ENCODE peak calls at places on chromosomes 2 and 18, in seven cellular contexts. R is WERI-Rb-1, V is tibial artery, L is psoas muscle, P is cardiac muscle cell, Z is RWPE2, I is AG04450. E is an unnamed sample.

GRCh38 chr2:28239152-28239551 is 153.5 kb upstream of the FOSL2 start:
- DNase-seq in R (no peak), V (no peak), L (no peak), P (no peak), Z (no peak), I (no peak), E (no peak)

GRCh38 chr2:107062173-107062572 is 176.2 kb upstream of the ST6GAL2 start:
- DNase-seq in R (no peak), V (no peak), L (no peak), P (no peak), Z (no peak), I (no peak), E (no peak)

GRCh38 chr2:39338502-39338901 is 94.7 kb upstream of the CDKL4 start:
- DNase-seq in R (peak; percentile 49), V (no peak), L (no peak), P (no peak), Z (no peak), I (no peak), E (no peak)

GRCh38 chr2:181106789-181107418 is 126.5 kb downstream of the UBE2E3 start:
- DNase-seq in R (no peak), V (no peak), L (no peak), P (peak; percentile 83), Z (no peak), I (peak; percentile 68), E (no peak)

GRCh38 chr18:3261393-3262233 is at the start of gene MYL12B:
- DNase-seq in R (peak; percentile 71), V (peak; percentile 75), L (peak; percentile 92), P (peak; percentile 84), Z (peak; percentile 81), I (no peak), E (peak; percentile 76)

GRCh38 chr2:120231564-120231973 is 8.4 kb upstream of the TMEM185B start:
- DNase-seq in R (no peak), V (no peak), L (peak; percentile 23), P (no peak), Z (no peak), I (no peak), E (no peak)

GRCh38 chr2:88671786-88672427 is 19.6 kb upstream of the RPIA start:
- DNase-seq in R (peak; percentile 24), V (no peak), L (no peak), P (peak; percentile 69), Z (no peak), I (no peak), E (peak; percentile 75)

GRCh38 chr2:48114256-48114655 is 208.0 kb upstream of the FBXO11 start:
- DNase-seq in R (no peak), V (no peak), L (no peak), P (peak; percentile 89), Z (peak; percentile 67), I (no peak), E (no peak)

GRCh38 chr2:201196003-201196402 is 13.1 kb downstream of the CASP10 start:
- DNase-seq in R (no peak), V (no peak), L (no peak), P (no peak), Z (no peak), I (no peak), E (no peak)

GRCh38 chr2:6657872-6658271 is 207.8 kb downstream of the CMPK2 start:
- DNase-seq in R (no peak), V (no peak), L (no peak), P (no peak), Z (no peak), I (no peak), E (no peak)

GRCh38 chr2:137929504-137929886 is 34.8 kb upstream of the HNMT start:
- DNase-seq in R (peak; percentile 58), V (no peak), L (no peak), P (no peak), Z (no peak), I (no peak), E (no peak)

GRCh38 chr18:23835076-23835475 is 145.8 kb downstream of the LAMA3 start:
- DNase-seq in R (no peak), V (no peak), L (no peak), P (peak; percentile 22), Z (no peak), I (no peak), E (no peak)

GRCh38 chr2:73892631-73893329 is at the start of gene ACTG2:
- DNase-seq in R (no peak), V (peak; percentile 39), L (no peak), P (no peak), Z (no peak), I (peak; percentile 84), E (peak; percentile 28)

GRCh38 chr18:57943723-57944122 is 100.3 kb upstream of the NEDD4L start:
- DNase-seq in R (peak; percentile 64), V (no peak), L (no peak), P (no peak), Z (no peak), I (peak; percentile 21), E (no peak)

GRCh38 chr18:46518438-46518837 is 138.6 kb downstream of the LOXHD1 start:
- DNase-seq in R (peak; percentile 77), V (no peak), L (peak; percentile 65), P (no peak), Z (no peak), I (no peak), E (peak; percentile 22)

GRCh38 chr2:5693288-5694015 is 1.3 kb downstream of the SOX11 start:
- DNase-seq in R (peak; percentile 57), V (no peak), L (no peak), P (peak; percentile 3), Z (no peak), I (no peak), E (peak; percentile 66)

GRCh38 chr2:39697480-39697879 is 31.8 kb downstream of the TMEM178A start:
- DNase-seq in R (no peak), V (no peak), L (no peak), P (no peak), Z (no peak), I (no peak), E (no peak)

GRCh38 chr2:126787278-126787677 is 111.4 kb upstream of the TEX51 start:
- DNase-seq in R (no peak), V (no peak), L (no peak), P (no peak), Z (no peak), I (no peak), E (no peak)

GRCh38 chr2:196249860-196250259 is 78.5 kb upstream of the STK17B start:
- DNase-seq in R (no peak), V (no peak), L (no peak), P (no peak), Z (no peak), I (no peak), E (peak; percentile 45)

GRCh38 chr2:71498261-71498701 is 44.9 kb downstream of the DYSF start:
- DNase-seq in R (no peak), V (no peak), L (no peak), P (peak; percentile 81), Z (no peak), I (peak; percentile 26), E (peak; percentile 87)

GRCh38 chr2:109432421-109432820 is 181.3 kb downstream of the SEPTIN10 start:
- DNase-seq in R (no peak), V (no peak), L (peak; percentile 48), P (no peak), Z (peak; percentile 58), I (no peak), E (no peak)

GRCh38 chr2:28630341-28630740 is 121.3 kb upstream of the PPP1CB start:
- DNase-seq in R (no peak), V (no peak), L (no peak), P (no peak), Z (no peak), I (no peak), E (no peak)

GRCh38 chr2:181085729-181086128 is 105.3 kb downstream of the UBE2E3 start:
- DNase-seq in R (no peak), V (no peak), L (no peak), P (no peak), Z (no peak), I (no peak), E (no peak)

GRCh38 chr18:75489493-75490190 is 62.1 kb upstream of the SMIM21 start:
- DNase-seq in R (no peak), V (no peak), L (no peak), P (peak; percentile 93), Z (peak; percentile 69), I (peak; percentile 85), E (no peak)

GRCh38 chr18:36031407-36031806 is 36.0 kb downstream of the RPRD1A start:
- DNase-seq in R (no peak), V (no peak), L (no peak), P (no peak), Z (no peak), I (no peak), E (no peak)

GRCh38 chr18:52605345-52605744 is 265.3 kb downstream of the DCC start:
- DNase-seq in R (no peak), V (no peak), L (no peak), P (no peak), Z (no peak), I (no peak), E (no peak)
- H3K27ac ChIP-seq in R (no peak overlapping the region), V (no peak overlapping the region), L (no peak overlapping the region), P (no peak overlapping the region), Z (no peak overlapping the region), I (no peak overlapping the region), E (no peak overlapping the region)

DNA sequence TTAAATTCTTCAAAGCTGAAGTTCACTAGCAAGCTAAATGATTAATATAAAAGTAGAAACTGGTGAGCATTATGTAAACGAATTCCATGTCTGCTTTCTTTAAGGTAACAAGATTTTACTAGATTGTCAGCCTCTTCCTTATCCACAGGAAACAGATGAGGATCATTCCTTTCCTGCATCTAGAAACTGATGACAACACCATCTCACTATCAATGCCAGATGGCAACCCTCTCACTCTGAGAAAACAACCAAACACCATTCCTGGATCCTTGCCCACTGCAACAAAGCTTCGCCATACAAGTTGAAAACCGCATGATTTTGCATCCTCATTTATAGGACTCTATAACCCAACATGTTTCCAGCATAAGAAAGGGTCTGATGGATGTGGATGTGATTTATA is 122.9 kb downstream of the ZNF521 start:
- DNase-seq in R (no peak), V (no peak), L (no peak), P (peak; percentile 80), Z (no peak), I (peak; percentile 52), E (no peak)
- H3K27ac ChIP-seq in R (no peak overlapping the region), V (no peak overlapping the region), L (no peak overlapping the region), P (peak overlapping the region; percentile 4), Z (no peak overlapping the region), I (no peak overlapping the region), E (no peak overlapping the region)

GRCh38 chr2:175620035-175620434 is 382.0 kb downstream of the LNPK start:
- DNase-seq in R (no peak), V (no peak), L (no peak), P (no peak), Z (no peak), I (no peak), E (no peak)
- H3K27ac ChIP-seq in R (no peak overlapping the region), V (no peak overlapping the region), L (no peak overlapping the region), P (no peak overlapping the region), Z (no peak overlapping the region), I (no peak overlapping the region), E (no peak overlapping the region)

GRCh38 chr2:42099431-42100173 is 51.8 kb downstream of the PKDCC start:
- DNase-seq in R (no peak), V (no peak), L (no peak), P (no peak), Z (no peak), I (no peak), E (no peak)

GRCh38 chr2:42098571-42099430 is 51.0 kb downstream of the PKDCC start:
- DNase-seq in R (no peak), V (peak; percentile 56), L (no peak), P (peak; percentile 36), Z (no peak), I (no peak), E (no peak)

GRCh38 chr2:42102606-42103450 is 55.0 kb downstream of the PKDCC start:
- DNase-seq in R (no peak), V (no peak), L (peak; percentile 72), P (peak; percentile 69), Z (no peak), I (no peak), E (no peak)

GRCh38 chr2:42101641-42102605 is 54.1 kb downstream of the PKDCC start:
- DNase-seq in R (no peak), V (peak; percentile 74), L (peak; percentile 70), P (peak; percentile 87), Z (no peak), I (peak; percentile 80), E (no peak)

GRCh38 chr2:42100696-42101585 is 53.1 kb downstream of the PKDCC start:
- DNase-seq in R (no peak), V (peak; percentile 36), L (peak; percentile 67), P (peak; percentile 93), Z (no peak), I (peak; percentile 33), E (no peak)
- H3K27ac ChIP-seq in R (no peak overlapping the region), V (peak overlapping the region; percentile 79), L (peak overlapping the region; percentile 75), P (no peak overlapping the region), Z (no peak overlapping the region), I (peak overlapping the region; percentile 39), E (no peak overlapping the region)

E was measured in SJCRH30.